ENCODE peak calls at places on chromosomes 7 and 10, in five cellular contexts. G is cardiac fibroblast, S is endothelial cell, Q is ACHN, W is Calu3. D is an unnamed sample.

GRCh38 chr10:60704480-60704879 is 73.8 kb upstream of the CDK1 start:
- DNase-seq in G (no peak), S (no peak), Q (peak; percentile 63), W (no peak), D (no peak)

GRCh38 chr7:26658698-26659084 is 205.7 kb downstream of the SKAP2 start:
- DNase-seq in G (no peak), S (no peak), Q (no peak), W (no peak), D (no peak)

GRCh38 chr10:103723557-103723956 is 131.8 kb downstream of the SH3PXD2A start:
- DNase-seq in G (no peak), S (no peak), Q (no peak), W (no peak), D (no peak)

GRCh38 chr10:34102237-34102673 is 712.8 kb downstream of the PARD3 start:
- DNase-seq in G (peak; percentile 83), S (no peak), Q (no peak), W (no peak), D (no peak)

GRCh38 chr7:73844848-73845460 is 2.6 kb upstream of the METTL27 start:
- DNase-seq in G (peak; percentile 54), S (no peak), Q (no peak), W (no peak), D (no peak)

GRCh38 chr10:13404791-13405190 is 56.7 kb upstream of the SEPHS1 start:
- DNase-seq in G (no peak), S (no peak), Q (no peak), W (no peak), D (no peak)

GRCh38 chr10:35096312-35096711 is 6.2 kb upstream of the CUL2 start:
- DNase-seq in G (no peak), S (no peak), Q (no peak), W (no peak), D (no peak)

GRCh38 chr10:71218046-71218832 is 5.9 kb downstream of the UNC5B start:
- DNase-seq in G (peak; percentile 72), S (no peak), Q (no peak), W (no peak), D (no peak)

GRCh38 chr10:127909716-127910463 is 3.0 kb downstream of the PTPRE start:
- DNase-seq in G (no peak), S (no peak), Q (no peak), W (no peak), D (no peak)

GRCh38 chr7:2001601-2002442 is 230.9 kb downstream of the MAD1L1 start:
- DNase-seq in G (no peak), S (no peak), Q (no peak), W (no peak), D (no peak)

GRCh38 chr10:118259288-118259906 is 82.7 kb downstream of the FAM204A start:
- DNase-seq in G (peak; percentile 20), S (peak; percentile 72), Q (peak; percentile 49), W (peak; percentile 28), D (peak; percentile 60)

GRCh38 chr10:100847440-100847839 is 65.3 kb upstream of the SLF2 start:
- DNase-seq in G (peak; percentile 32), S (no peak), Q (peak; percentile 36), W (no peak), D (no peak)

D was measured in T47D.